ENCODE peak calls at places on chromosomes 16 and 17, in nine cellular contexts. T is mammary epithelial cell, Y is H9, F is transverse colon, I is RWPE2, X is adrenal gland, A is IMR-90, S is right atrium auricular region, K is fibroblast of lung. J is an unnamed sample. For H3K4me1, the result is how much of the 10 kb centered on the place peaks cover.

GRCh38 chr17:14317383-14317782 is 16.5 kb downstream of the HS3ST3B1 start:
- DNase-seq in S (peak), I (no peak), A (no peak), K (no peak), Y (peak), X (no peak), F (no peak), T (no peak), J (no peak)

GRCh38 chr16:50888486-50889261 is 146.8 kb downstream of the CYLD start:
- DNase-seq in A (no peak), T (no peak), S (peak), Y (no peak), I (no peak), X (no peak), K (no peak), F (no peak), J (no peak)

GRCh38 chr16:59327894-59328293 is 593.8 kb upstream of the GOT2 start:
- DNase-seq in T (no peak), K (no peak), S (no peak), I (no peak), X (no peak), A (no peak), F (no peak), Y (no peak), J (no peak)

GRCh38 chr17:17785407-17785806 is 51.4 kb downstream of the SREBF1 start:
- DNase-seq in F (no peak), A (no peak), I (no peak), X (no peak), T (no peak), Y (no peak), K (no peak), S (no peak), J (no peak)

GRCh38 chr17:73541561-73541981 is 102.7 kb downstream of the SDK2 start:
- DNase-seq in T (peak), I (no peak), X (no peak), K (no peak), S (no peak), F (no peak), A (no peak), Y (no peak), J (no peak)

GRCh38 chr16:69410285-69410990 is 14.0 kb upstream of the CYB5B start:
- DNase-seq in Y (no peak), I (no peak), X (peak), A (peak), S (no peak), F (no peak), T (peak), K (peak), J (no peak)

GRCh38 chr16:75942901-75943300 is 216.6 kb upstream of the CPHXL start:
- DNase-seq in A (no peak), F (no peak), Y (no peak), K (no peak), T (no peak), X (no peak), I (no peak), S (no peak), J (no peak)

GRCh38 chr16:10921536-10922327 is 20.5 kb downstream of the DEXI start:
- DNase-seq in T (no peak), I (no peak), A (no peak), K (peak), F (no peak), S (no peak), X (no peak), Y (no peak), J (no peak)

GRCh38 chr17:44798352-44798751 is 31.7 kb downstream of the GJC1 start:
- DNase-seq in T (no peak), K (no peak), I (no peak), F (no peak), A (no peak), S (no peak), Y (no peak), X (no peak), J (no peak)

GRCh38 chr17:7572588-7573323 is 6.7 kb upstream of the CD68 start:
- DNase-seq in T (peak), I (peak), S (peak), X (peak), Y (peak), F (peak), A (peak), K (peak), J (peak)

GRCh38 chr17:58308173-58308984 is 20.2 kb downstream of the TSPOAP1 start:
- DNase-seq in S (no peak), A (no peak), I (peak), X (peak), F (no peak), Y (peak), T (no peak), K (no peak), J (no peak)

GRCh38 chr16:24150282-24150681 is 105.9 kb upstream of the CACNG3 start:
- DNase-seq in Y (no peak), S (no peak), X (no peak), I (no peak), T (no peak), K (no peak), A (no peak), F (no peak), J (no peak)

GRCh38 chr17:67044016-67044772 is at the start of gene CACNG1:
- DNase-seq in A (no peak), Y (no peak), S (no peak), F (no peak), X (peak), T (no peak), I (no peak), K (no peak), J (no peak)

GRCh38 chr17:60036796-60037677 is 41.7 kb downstream of the HEATR6 start:
- DNase-seq in K (peak), A (peak), X (peak), S (peak), F (peak), Y (peak), T (peak), I (peak), J (peak)

GRCh38 chr17:2062571-2063183 is 7.8 kb downstream of the HIC1 start:
- DNase-seq in F (no peak), T (no peak), Y (peak), I (no peak), X (no peak), A (peak), K (peak), S (no peak), J (no peak)

GRCh38 chr16:54006693-54007092 is 279.9 kb downstream of the IRX3 start:
- DNase-seq in A (peak), F (no peak), K (no peak), Y (no peak), S (no peak), I (no peak), X (no peak), T (no peak), J (no peak)

GRCh38 chr16:28538733-28539596 is at the start of gene NUPR1:
- DNase-seq in A (peak), S (peak), T (peak), X (peak), F (peak), Y (no peak), K (peak), I (peak), J (peak)

GRCh38 chr16:68070811-68071546 is 14.2 kb upstream of the NFATC3 start:
- DNase-seq in F (no peak), A (no peak), K (no peak), T (no peak), S (no peak), Y (no peak), X (no peak), I (no peak), J (no peak)

GRCh38 chr17:4163951-4164350 is 21.0 kb downstream of the CYB5D2 start:
- DNase-seq in F (no peak), X (peak), S (peak), T (no peak), Y (no peak), I (no peak), A (peak), K (peak), J (no peak)

DNA sequence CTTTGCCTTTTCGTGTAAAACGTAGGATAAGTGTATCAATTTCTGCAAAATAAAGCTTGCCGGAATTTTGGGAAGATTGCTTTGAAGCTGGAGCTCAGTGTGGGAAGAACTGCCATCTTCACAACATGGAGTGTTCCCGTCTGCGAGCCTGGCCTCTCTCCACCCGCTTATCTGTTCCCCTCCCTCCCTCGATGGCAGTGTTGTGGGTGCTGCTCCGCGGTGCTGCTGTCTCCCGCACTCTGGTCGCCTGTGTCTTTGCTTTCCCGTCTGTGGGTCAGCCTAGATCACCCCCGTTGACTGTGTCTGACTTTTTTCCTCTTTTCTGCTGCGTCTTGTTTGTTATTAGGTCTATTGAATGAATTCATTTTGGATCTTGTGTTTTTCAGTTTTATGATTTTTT is 17.0 kb downstream of the ACSF3 start:
- DNase-seq in K (no peak), X (no peak), Y (no peak), A (no peak), T (no peak), S (no peak), I (peak), F (no peak), J (no peak)
- H3K4me1 ChIP-seq in K (under half), X (under half), Y (under half), A (under half), T (under half), S (under half), I (under half), F (under half), J (under half)

GRCh38 chr17:57021226-57021940 is 43.5 kb downstream of the SCPEP1 start:
- DNase-seq in T (peak), I (no peak), S (no peak), Y (no peak), X (no peak), K (no peak), A (no peak), F (peak), J (peak)
- H3K4me1 ChIP-seq in T (under half), I (under half), S (under half), Y (under half), X (under half), K (under half), A (under half), F (under half), J (under half)

GRCh38 chr17:76697702-76698465 is 12.9 kb downstream of the MXRA7 start:
- DNase-seq in I (no peak), F (no peak), T (no peak), S (no peak), Y (no peak), A (peak), K (peak), X (no peak), J (no peak)
- H3K4me1 ChIP-seq in I (under half), F (under half), T (under half), S (under half), Y (under half), A (under half), K (under half), X (half or more), J (under half)

DNA sequence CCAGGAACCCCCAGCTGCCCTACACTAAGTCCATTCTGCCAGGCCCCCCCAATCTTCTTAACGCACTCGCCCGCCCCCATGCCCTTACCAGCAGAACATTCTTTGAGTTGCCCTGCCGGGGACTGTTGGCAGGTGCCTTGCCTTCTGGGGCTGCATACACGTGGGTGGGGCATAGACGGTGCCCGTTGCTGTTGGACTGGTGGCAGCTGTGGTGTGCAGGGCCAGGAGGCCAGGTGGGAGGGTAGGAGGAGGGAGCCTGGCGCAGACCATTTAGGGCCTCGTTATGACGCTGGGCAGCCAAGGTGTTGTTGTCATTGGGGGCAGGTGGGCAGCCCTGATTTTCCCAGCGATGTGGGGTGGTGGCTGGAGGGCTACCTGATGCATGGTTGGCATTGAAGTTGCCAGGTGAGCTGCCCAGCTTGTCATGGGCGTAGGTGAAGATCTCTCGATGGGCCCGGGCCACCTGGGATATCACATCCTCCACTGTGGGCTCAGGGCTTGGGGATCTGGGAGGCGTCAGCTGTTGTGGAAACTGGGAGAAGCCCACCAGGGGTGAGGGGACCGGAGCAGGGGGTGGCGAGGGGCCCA is 4.9 kb downstream of the NR1D1 start:
- DNase-seq in A (no peak), T (no peak), F (no peak), Y (no peak), K (no peak), I (no peak), X (peak), S (no peak), J (no peak)
- H3K4me1 ChIP-seq in A (under half), T (under half), F (half or more), Y (under half), K (under half), I (under half), X (half or more), S (under half), J (under half)

DNA sequence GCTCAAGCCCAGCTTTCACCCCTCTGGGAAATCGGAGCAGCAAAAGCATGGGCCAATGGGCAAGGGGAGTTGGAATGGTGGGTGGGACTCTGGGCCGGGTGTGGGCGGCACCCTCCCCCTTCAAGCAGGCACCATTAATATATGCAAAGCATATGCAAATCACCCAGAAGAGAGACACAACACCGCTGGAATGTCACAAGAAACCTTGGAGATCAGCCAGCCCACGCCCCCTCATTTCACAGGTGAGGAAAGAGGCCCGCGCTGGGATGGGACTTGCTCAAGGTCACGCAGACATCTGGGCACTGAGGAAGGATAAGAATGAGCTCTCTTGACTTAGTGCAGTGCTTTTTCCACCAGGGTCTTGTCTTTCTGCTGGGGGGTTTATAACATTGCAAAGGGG is 4.8 kb downstream of the SRCIN1 start:
- DNase-seq in Y (peak), F (no peak), K (no peak), S (no peak), I (no peak), A (no peak), T (no peak), X (no peak), J (no peak)
- H3K4me1 ChIP-seq in Y (under half), F (under half), K (under half), S (under half), I (under half), A (under half), T (under half), X (under half), J (under half)

DNA sequence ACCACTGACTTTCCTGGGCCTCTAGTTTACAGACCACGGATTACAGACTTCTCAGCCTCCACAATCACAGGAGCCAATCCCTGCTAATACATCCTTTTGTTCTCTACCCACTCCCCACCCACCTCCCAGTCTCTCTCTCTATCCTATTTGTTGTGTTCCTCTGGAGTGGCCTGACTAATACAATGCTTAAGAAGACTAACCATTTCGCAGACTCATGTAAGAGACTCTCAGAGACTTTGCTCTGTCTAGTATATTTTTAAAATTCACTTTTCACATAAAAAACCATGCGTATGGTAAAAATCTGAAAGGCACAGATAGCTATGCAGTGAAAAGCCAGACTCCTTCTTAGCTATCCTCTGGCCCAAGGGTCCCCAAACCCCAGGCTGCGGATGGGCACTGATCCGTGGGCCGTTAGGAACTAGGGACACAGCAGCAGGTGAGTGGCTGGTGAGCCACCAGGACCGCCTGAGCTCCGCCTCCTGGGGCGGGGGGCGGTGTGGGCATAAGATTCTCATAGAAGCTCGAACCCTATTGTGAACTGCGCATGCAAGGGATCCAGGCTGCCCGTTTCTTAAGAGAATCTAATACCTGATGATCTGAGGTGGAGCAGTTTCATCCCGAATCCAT is 7.6 kb downstream of the PIK3R6 start:
- DNase-seq in X (no peak), S (no peak), I (no peak), K (no peak), F (no peak), A (no peak), T (no peak), Y (peak), J (no peak)
- H3K4me1 ChIP-seq in X (under half), S (under half), I (under half), K (under half), F (under half), A (under half), T (under half), Y (under half), J (under half)

J was measured in prostate gland.